ENCODE peak calls at places on chromosomes 16 and 17, in five cellular contexts. One of them, this sample, is unnamed.

GRCh38 chr16:28904363-28904762 is 20.7 kb downstream of the RABEP2 start:
- ATAC-seq in HepG2: no peak
- ATAC-seq in activated CD8-positive, alpha-beta memory T cell treated with anti-CD3 and anti-CD28 coated beads, Interleukin-2, amount 10 ng/mL, durations not matched to agents 7 days and 5 days: no peak
- ATAC-seq in Panc1: no peak
- ATAC-seq in lower lobe of right lung: no peak
- ATAC-seq in this sample: no peak

GRCh38 chr16:67718668-67719047 is 458 bp downstream of the GFOD2 start:
- ATAC-seq in HepG2: peak
- ATAC-seq in activated CD8-positive, alpha-beta memory T cell treated with anti-CD3 and anti-CD28 coated beads, Interleukin-2, amount 10 ng/mL, durations not matched to agents 7 days and 5 days: peak
- ATAC-seq in Panc1: peak
- ATAC-seq in lower lobe of right lung: peak
- ATAC-seq in this sample: no peak

GRCh38 chr17:81821603-81822311 is 11.3 kb downstream of the MCRIP1 start:
- ATAC-seq in HepG2: peak
- ATAC-seq in activated CD8-positive, alpha-beta memory T cell treated with anti-CD3 and anti-CD28 coated beads, Interleukin-2, amount 10 ng/mL, durations not matched to agents 7 days and 5 days: peak
- ATAC-seq in Panc1: peak
- ATAC-seq in lower lobe of right lung: peak
- ATAC-seq in this sample: no peak

GRCh38 chr16:14371778-14372431 is 258.2 kb downstream of the PARN start:
- ATAC-seq in HepG2: peak
- ATAC-seq in activated CD8-positive, alpha-beta memory T cell treated with anti-CD3 and anti-CD28 coated beads, Interleukin-2, amount 10 ng/mL, durations not matched to agents 7 days and 5 days: no peak
- ATAC-seq in Panc1: no peak
- ATAC-seq in lower lobe of right lung: no peak
- ATAC-seq in this sample: no peak

GRCh38 chr16:7515543-7515942 is 182.9 kb downstream of the RBFOX1 start:
- ATAC-seq in HepG2: no peak
- ATAC-seq in activated CD8-positive, alpha-beta memory T cell treated with anti-CD3 and anti-CD28 coated beads, Interleukin-2, amount 10 ng/mL, durations not matched to agents 7 days and 5 days: no peak
- ATAC-seq in Panc1: no peak
- ATAC-seq in lower lobe of right lung: no peak
- ATAC-seq in this sample: no peak

GRCh38 chr16:15771694-15772093 is 85.1 kb downstream of the MYH11 start:
- ATAC-seq in HepG2: no peak
- ATAC-seq in activated CD8-positive, alpha-beta memory T cell treated with anti-CD3 and anti-CD28 coated beads, Interleukin-2, amount 10 ng/mL, durations not matched to agents 7 days and 5 days: no peak
- ATAC-seq in Panc1: peak
- ATAC-seq in lower lobe of right lung: no peak
- ATAC-seq in this sample: no peak

GRCh38 chr16:70714526-70715112 is 28.8 kb upstream of the MTSS2 start:
- ATAC-seq in HepG2: no peak
- ATAC-seq in activated CD8-positive, alpha-beta memory T cell treated with anti-CD3 and anti-CD28 coated beads, Interleukin-2, amount 10 ng/mL, durations not matched to agents 7 days and 5 days: no peak
- ATAC-seq in Panc1: peak
- ATAC-seq in lower lobe of right lung: peak
- ATAC-seq in this sample: no peak

GRCh38 chr16:57590654-57591085 is 37.8 kb upstream of the ADGRG1 start:
- ATAC-seq in HepG2: peak
- ATAC-seq in activated CD8-positive, alpha-beta memory T cell treated with anti-CD3 and anti-CD28 coated beads, Interleukin-2, amount 10 ng/mL, durations not matched to agents 7 days and 5 days: no peak
- ATAC-seq in Panc1: peak
- ATAC-seq in lower lobe of right lung: peak
- ATAC-seq in this sample: no peak

GRCh38 chr16:64900517-64900916 is 221.3 kb downstream of the CDH11 start:
- ATAC-seq in HepG2: no peak
- ATAC-seq in activated CD8-positive, alpha-beta memory T cell treated with anti-CD3 and anti-CD28 coated beads, Interleukin-2, amount 10 ng/mL, durations not matched to agents 7 days and 5 days: no peak
- ATAC-seq in Panc1: no peak
- ATAC-seq in lower lobe of right lung: no peak
- ATAC-seq in this sample: no peak

GRCh38 chr17:1473170-1473569 is 17.1 kb upstream of the CRK start:
- ATAC-seq in HepG2: peak
- ATAC-seq in activated CD8-positive, alpha-beta memory T cell treated with anti-CD3 and anti-CD28 coated beads, Interleukin-2, amount 10 ng/mL, durations not matched to agents 7 days and 5 days: no peak
- ATAC-seq in Panc1: no peak
- ATAC-seq in lower lobe of right lung: no peak
- ATAC-seq in this sample: no peak

GRCh38 chr17:29905086-29905878 is 24.7 kb downstream of the SSH2 start:
- ATAC-seq in HepG2: no peak
- ATAC-seq in activated CD8-positive, alpha-beta memory T cell treated with anti-CD3 and anti-CD28 coated beads, Interleukin-2, amount 10 ng/mL, durations not matched to agents 7 days and 5 days: no peak
- ATAC-seq in Panc1: no peak
- ATAC-seq in lower lobe of right lung: no peak
- ATAC-seq in this sample: no peak

GRCh38 chr16:69093974-69094373 is 11.5 kb upstream of the HAS3 start:
- ATAC-seq in HepG2: no peak
- ATAC-seq in activated CD8-positive, alpha-beta memory T cell treated with anti-CD3 and anti-CD28 coated beads, Interleukin-2, amount 10 ng/mL, durations not matched to agents 7 days and 5 days: no peak
- ATAC-seq in Panc1: no peak
- ATAC-seq in lower lobe of right lung: peak
- ATAC-seq in this sample: peak

GRCh38 chr17:64343833-64344637 is 46.6 kb downstream of the PECAM1 start:
- ATAC-seq in HepG2: peak
- ATAC-seq in activated CD8-positive, alpha-beta memory T cell treated with anti-CD3 and anti-CD28 coated beads, Interleukin-2, amount 10 ng/mL, durations not matched to agents 7 days and 5 days: no peak
- ATAC-seq in Panc1: no peak
- ATAC-seq in lower lobe of right lung: peak
- ATAC-seq in this sample: no peak

GRCh38 chr16:11023640-11024039 is 79.3 kb downstream of the CLEC16A start:
- ATAC-seq in HepG2: no peak
- ATAC-seq in activated CD8-positive, alpha-beta memory T cell treated with anti-CD3 and anti-CD28 coated beads, Interleukin-2, amount 10 ng/mL, durations not matched to agents 7 days and 5 days: no peak
- ATAC-seq in Panc1: no peak
- ATAC-seq in lower lobe of right lung: no peak
- ATAC-seq in this sample: no peak

GRCh38 chr17:7132511-7133094 is 18.0 kb upstream of the ASGR2 start:
- ATAC-seq in HepG2: peak
- ATAC-seq in activated CD8-positive, alpha-beta memory T cell treated with anti-CD3 and anti-CD28 coated beads, Interleukin-2, amount 10 ng/mL, durations not matched to agents 7 days and 5 days: peak
- ATAC-seq in Panc1: no peak
- ATAC-seq in lower lobe of right lung: peak
- ATAC-seq in this sample: peak

GRCh38 chr17:29292992-29293889 is 707 bp downstream of the NUFIP2 start:
- ATAC-seq in HepG2: peak
- ATAC-seq in activated CD8-positive, alpha-beta memory T cell treated with anti-CD3 and anti-CD28 coated beads, Interleukin-2, amount 10 ng/mL, durations not matched to agents 7 days and 5 days: peak
- ATAC-seq in Panc1: peak
- ATAC-seq in lower lobe of right lung: peak
- ATAC-seq in this sample: peak

This sample was measured in stimulated activated memory B cell treated with anti-CD40 and anti-IgM and Interleukin-4, amounts not matched to agents 10 μg/mL and 1 μg/mL and 100 μg/mL, for 72 hours.